ENCODE peak calls at places on chromosomes 5 and 9, in ten cellular contexts. E, F, Y, J, P, K, X, D, H and W are unnamed samples.

GRCh38 chr5:178297751-178298150 is 65.1 kb upstream of the PHYKPL start:
- DNase-seq in F (no peak), H (no peak), Y (no peak), D (no peak), E (no peak), P (no peak), X (no peak), J (no peak), K (no peak), W (no peak)

GRCh38 chr5:18236386-18236785 is 602.1 kb downstream of the TAF11L14 start:
- DNase-seq in D (no peak), F (no peak), P (no peak), J (no peak), Y (no peak), X (no peak), E (peak; percentile 10), K (no peak), H (no peak), W (no peak)

GRCh38 chr5:137995747-137996123 is 37.1 kb downstream of the FAM13B start:
- DNase-seq in D (no peak), J (no peak), Y (no peak), H (no peak), P (no peak), E (no peak), X (no peak), K (no peak), F (no peak), W (no peak)

GRCh38 chr5:17218353-17219005 is 1.0 kb downstream of the BASP1 start:
- DNase-seq in D (peak; percentile 23), E (no peak), H (no peak), J (no peak), P (no peak), X (no peak), Y (no peak), K (peak; percentile 66), F (peak; percentile 67), W (no peak)

GRCh38 chr9:73543727-73544126 is 392.1 kb downstream of the ANXA1 start:
- DNase-seq in D (no peak), P (no peak), E (no peak), K (no peak), H (no peak), F (no peak), J (no peak), Y (no peak), X (no peak), W (no peak)

GRCh38 chr9:68416891-68417570 is 60.6 kb downstream of the PGM5 start:
- DNase-seq in J (no peak), E (peak; percentile 14), P (no peak), F (no peak), H (no peak), D (no peak), K (peak; percentile 9), X (no peak), Y (no peak), W (no peak)

GRCh38 chr9:87497604-87498045 is at the start of gene DAPK1:
- DNase-seq in J (no peak), D (peak; percentile 58), X (no peak), H (peak; percentile 47), E (peak; percentile 79), P (no peak), F (no peak), K (peak; percentile 34), Y (peak; percentile 81), W (no peak)

GRCh38 chr5:31638748-31639418 is at the start of gene PDZD2:
- DNase-seq in H (peak; percentile 90), F (peak; percentile 46), D (peak; percentile 87), J (peak; percentile 52), K (peak; percentile 47), E (peak; percentile 65), X (peak; percentile 57), Y (peak; percentile 72), P (peak; percentile 39), W (peak; percentile 68)

GRCh38 chr5:144812770-144813169 is 642.1 kb downstream of the KCTD16 start:
- DNase-seq in D (no peak), E (peak; percentile 0), X (no peak), P (no peak), Y (no peak), H (no peak), F (peak; percentile 90), K (peak; percentile 96), J (no peak), W (no peak)

GRCh38 chr5:115377468-115378217 is 81.2 kb upstream of the CCDC112 start:
- DNase-seq in X (no peak), D (no peak), Y (no peak), H (no peak), F (peak; percentile 94), P (no peak), E (peak; percentile 22), K (peak; percentile 89), J (no peak), W (no peak)

GRCh38 chr5:30581198-30581925 is 612.1 kb upstream of the CDH6 start:
- DNase-seq in P (no peak), X (no peak), H (no peak), D (no peak), J (no peak), E (no peak), K (peak; percentile 29), F (no peak), Y (no peak), W (no peak)

GRCh38 chr5:10536931-10537579 is 26.8 kb upstream of the ANKRD33B start:
- DNase-seq in D (no peak), J (no peak), E (no peak), Y (no peak), X (no peak), H (no peak), P (no peak), F (no peak), K (no peak), W (no peak)

GRCh38 chr9:37422289-37423104 is at the start of gene GRHPR:
- DNase-seq in P (no peak), K (peak; percentile 59), E (peak; percentile 82), J (peak; percentile 74), H (peak; percentile 91), X (peak; percentile 84), D (peak; percentile 92), F (peak; percentile 58), Y (peak; percentile 76), W (peak; percentile 84)
- H3K4me1 ChIP-seq in P (peaks cover 2% of the 10 kb centered on the region), K (peaks cover 10% of the 10 kb centered on the region), E (peaks cover 44% of the 10 kb centered on the region), J (peaks cover 6% of the 10 kb centered on the region), H (peaks cover 9% of the 10 kb centered on the region), X (peaks cover 12% of the 10 kb centered on the region), D (peaks cover 38% of the 10 kb centered on the region), F (peaks cover 9% of the 10 kb centered on the region), Y (peaks cover 21% of the 10 kb centered on the region), W (peaks cover 28% of the 10 kb centered on the region)

DNA sequence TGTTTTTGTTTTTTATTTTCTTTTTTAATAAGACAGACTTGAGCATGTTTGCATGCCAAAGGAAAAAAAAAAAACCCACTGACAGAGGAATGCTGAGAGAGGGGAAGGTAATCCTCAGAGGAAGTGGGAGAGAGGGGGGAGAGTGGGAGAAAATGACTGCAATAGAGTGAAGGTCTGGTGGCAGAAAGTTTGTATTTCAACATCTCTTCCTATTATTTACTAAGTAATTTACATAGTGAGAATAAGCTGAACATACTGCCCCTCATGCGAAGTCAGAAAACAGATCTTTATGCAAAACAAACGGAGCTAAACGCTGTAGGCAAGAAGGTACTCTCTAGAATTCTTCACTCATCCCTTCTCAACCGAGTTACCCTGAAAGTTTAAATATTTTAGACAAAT is 45.0 kb downstream of the ELL2 start:
- DNase-seq in K (no peak), Y (no peak), J (no peak), X (no peak), D (no peak), P (no peak), E (no peak), F (no peak), H (no peak), W (no peak)
- H3K27ac ChIP-seq in K (no peak overlapping the region), Y (no peak overlapping the region), J (no peak overlapping the region), X (no peak overlapping the region), D (peak overlapping the region; percentile 47), P (no peak overlapping the region), E (no peak overlapping the region), F (no peak overlapping the region), H (no peak overlapping the region), W (no peak overlapping the region)

GRCh38 chr9:127767909-127768331 is 10.5 kb downstream of the SH2D3C start:
- DNase-seq in P (no peak), X (no peak), Y (no peak), J (no peak), K (no peak), D (no peak), E (no peak), F (peak; percentile 41), H (peak; percentile 64), W (no peak)
- H3K4me1 ChIP-seq in P (peaks cover 4% of the 10 kb centered on the region), X (peaks cover 43% of the 10 kb centered on the region), Y (peaks cover 7% of the 10 kb centered on the region), J (peaks cover 62% of the 10 kb centered on the region), K (peaks cover 12% of the 10 kb centered on the region), D (peaks cover 84% of the 10 kb centered on the region), E (peaks cover 4% of the 10 kb centered on the region), F (peaks cover 2% of the 10 kb centered on the region), H (peaks cover 11% of the 10 kb centered on the region), W (peaks cover 83% of the 10 kb centered on the region)

GRCh38 chr5:151107738-151108520 is 27.1 kb upstream of the TNIP1 start:
- DNase-seq in J (no peak), P (no peak), H (peak; percentile 74), Y (no peak), F (peak; percentile 58), D (peak; percentile 63), E (no peak), K (peak; percentile 48), X (no peak), W (no peak)
- H3K27ac ChIP-seq in J (no peak overlapping the region), P (no peak overlapping the region), H (peak overlapping the region; percentile 49), Y (no peak overlapping the region), F (no peak overlapping the region), D (peak overlapping the region; percentile 78), E (no peak overlapping the region), K (peak overlapping the region; percentile 35), X (no peak overlapping the region), W (no peak overlapping the region)

GRCh38 chr5:14660836-14661235 is 3.7 kb upstream of the OTULIN start:
- DNase-seq in D (no peak), X (no peak), H (no peak), J (no peak), E (no peak), K (no peak), Y (no peak), F (peak; percentile 25), P (no peak), W (no peak)
- H3K4me1 ChIP-seq in D (peaks cover 25% of the 10 kb centered on the region), X (peaks cover 9% of the 10 kb centered on the region), H (peaks cover 7% of the 10 kb centered on the region), J (peaks cover 15% of the 10 kb centered on the region), E (peaks cover 21% of the 10 kb centered on the region), K (peaks cover 12% of the 10 kb centered on the region), Y (peaks cover 16% of the 10 kb centered on the region), F (peaks cover 4% of the 10 kb centered on the region), P (peaks cover 3% of the 10 kb centered on the region), W (peaks cover 24% of the 10 kb centered on the region)